ENCODE peak calls at places on chromosomes 13 and 19, in ten cellular contexts. R is GM10248; C is NCI-H1105 treated with DMSO at 0.1 percent for 48 hours; G is ELR; D is activated CD8-positive, alpha-beta memory T cell treated with anti-CD3 and anti-CD28 coated beads for 1 hour; E is fibroblast of pulmonary artery; B is memory B cell; Q is heart left ventricle; V is fibroblast of the conjunctiva; L is activated CD4-positive, CD25-positive, alpha-beta regulatory T cell treated with anti-CD3 and anti-CD28 coated beads, Interleukin-2, amount 50 U/mL, for 72 hours. O is an unnamed sample.

GRCh38 chr19:55777528-55777927 is 8.6 kb downstream of the RFPL4AL1 start:
- DNase-seq in L (no peak), Q (no peak), C (no peak), G (no peak), R (no peak), E (no peak), B (peak), D (no peak), V (no peak), O (no peak)

GRCh38 chr19:3266792-3267469 is 42.5 kb downstream of the CELF5 start:
- DNase-seq in D (no peak), L (no peak), G (no peak), C (peak), R (no peak), B (no peak), V (no peak), E (no peak), Q (no peak), O (no peak)

GRCh38 chr13:42735011-42735410 is 46.4 kb upstream of the FAM216B start:
- DNase-seq in Q (no peak), C (no peak), E (no peak), L (no peak), D (no peak), B (no peak), V (no peak), R (no peak), G (no peak), O (no peak)

GRCh38 chr19:33005440-33005839 is 33.4 kb downstream of the FAAP24 start:
- DNase-seq in E (no peak), V (no peak), R (no peak), C (peak), G (no peak), B (no peak), D (no peak), L (no peak), Q (no peak), O (no peak)

GRCh38 chr19:18160792-18161690 is 8.1 kb downstream of the PIK3R2 start:
- DNase-seq in B (peak), V (no peak), G (peak), L (peak), C (peak), R (peak), Q (peak), E (peak), D (peak), O (peak)

GRCh38 chr19:30105723-30106122 is 163.7 kb downstream of the URI1 start:
- DNase-seq in Q (no peak), B (no peak), C (no peak), L (no peak), V (no peak), D (no peak), E (no peak), G (no peak), R (no peak), O (no peak)

GRCh38 chr19:46056536-46056935 is 15.7 kb upstream of the IGFL4 start:
- DNase-seq in E (no peak), D (no peak), L (no peak), Q (no peak), R (no peak), G (no peak), B (no peak), V (no peak), C (peak), O (no peak)

GRCh38 chr19:1324792-1325567 is 39.3 kb downstream of the EFNA2 start:
- DNase-seq in V (peak), C (peak), B (no peak), Q (peak), R (peak), L (no peak), G (peak), E (peak), D (no peak), O (peak)

GRCh38 chr13:102847272-102848234 is 1.7 kb downstream of the ERCC5 start:
- DNase-seq in E (peak), G (peak), V (no peak), B (no peak), D (no peak), Q (no peak), C (peak), L (no peak), R (no peak), O (no peak)

GRCh38 chr13:111398715-111399299 is 78.4 kb downstream of the TEX29 start:
- DNase-seq in B (no peak), G (no peak), Q (no peak), V (no peak), C (no peak), E (no peak), D (no peak), L (no peak), R (no peak), O (no peak)

GRCh38 chr19:55437410-55437809 is 5.7 kb downstream of the SHISA7 start:
- DNase-seq in D (no peak), L (no peak), V (no peak), G (peak), Q (peak), C (no peak), E (peak), R (no peak), B (no peak), O (no peak)

GRCh38 chr19:6047741-6048231 is 62.5 kb downstream of the RFX2 start:
- DNase-seq in L (no peak), D (no peak), R (no peak), V (no peak), Q (no peak), B (no peak), C (peak), E (peak), G (peak), O (no peak)

GRCh38 chr13:47594833-47595232 is 406.2 kb downstream of the SUCLA2 start:
- DNase-seq in L (no peak), Q (no peak), E (peak), B (no peak), G (peak), V (no peak), D (no peak), C (no peak), R (no peak), O (no peak)

GRCh38 chr19:49637865-49638350 is 2.0 kb downstream of the RRAS start:
- DNase-seq in B (no peak), L (no peak), G (peak), E (peak), V (peak), D (no peak), Q (peak), C (no peak), R (no peak), O (peak)

GRCh38 chr13:23567792-23568480 is 2.3 kb upstream of the TNFRSF19 start:
- DNase-seq in G (no peak), C (no peak), L (no peak), R (no peak), V (no peak), Q (no peak), D (no peak), B (no peak), E (no peak), O (no peak)

O was measured in tibial nerve.